ENCODE peak calls at places on chromosomes 1 and 21, in five cellular contexts. M is brain microvascular endothelial cell, Q is upper lobe of right lung, W is GM12865, V is nephron progenitor cell. H is an unnamed sample.

GRCh38 chr1:150999051-150999674 is 7.5 kb downstream of the MINDY1 start:
- DNase-seq in M (peak), Q (no peak), W (no peak), V (no peak), H (no peak)

GRCh38 chr21:16954787-16955186 is 558.1 kb upstream of the CXADR start:
- DNase-seq in M (no peak), Q (no peak), W (no peak), V (no peak), H (no peak)

GRCh38 chr1:13930151-13930550 is 230.2 kb downstream of the PRDM2 start:
- DNase-seq in M (no peak), Q (no peak), W (peak), V (peak), H (no peak)

GRCh38 chr1:247535402-247535801 is 838 bp downstream of the OR2C3 start:
- DNase-seq in M (no peak), Q (no peak), W (no peak), V (no peak), H (no peak)

GRCh38 chr1:234875953-234876814 is 252.5 kb downstream of the TOMM20 start:
- DNase-seq in M (peak), Q (peak), W (peak), V (no peak), H (no peak)

GRCh38 chr1:25688390-25689119 is 72.0 kb downstream of the MAN1C1 start:
- DNase-seq in M (no peak), Q (no peak), W (no peak), V (no peak), H (peak)

GRCh38 chr21:25701529-25701928 is 33.2 kb downstream of the ATP5PF start:
- DNase-seq in M (no peak), Q (no peak), W (no peak), V (no peak), H (no peak)

GRCh38 chr1:92922378-92923035 is 38.8 kb downstream of the DIPK1A start:
- DNase-seq in M (no peak), Q (no peak), W (no peak), V (no peak), H (no peak)

GRCh38 chr1:90795396-90795795 is 78.3 kb upstream of the BARHL2 start:
- DNase-seq in M (no peak), Q (no peak), W (no peak), V (no peak), H (no peak)

GRCh38 chr1:173253046-173253445 is 45.9 kb upstream of the TNFSF4 start:
- DNase-seq in M (peak), Q (no peak), W (no peak), V (no peak), H (no peak)

GRCh38 chr1:115082949-115083348 is 6.4 kb downstream of the TSPAN2 start:
- DNase-seq in M (no peak), Q (no peak), W (no peak), V (no peak), H (no peak)

GRCh38 chr1:212671342-212672031 is 28.2 kb downstream of the BATF3 start:
- DNase-seq in M (peak), Q (no peak), W (peak), V (no peak), H (peak)

GRCh38 chr1:194159941-194160340 is 973.5 kb upstream of the B3GALT2 start:
- DNase-seq in M (no peak), Q (no peak), W (no peak), V (no peak), H (no peak)

GRCh38 chr1:64282353-64282752 is 78.9 kb downstream of the UBE2U start:
- DNase-seq in M (no peak), Q (no peak), W (no peak), V (no peak), H (peak)

GRCh38 chr1:34787461-34788420 is 5.1 kb upstream of the GJA4 start:
- DNase-seq in M (peak), Q (no peak), W (peak), V (no peak), H (no peak)

GRCh38 chr1:112110031-112110430 is 120.6 kb upstream of the KCND3 start:
- DNase-seq in M (no peak), Q (no peak), W (no peak), V (no peak), H (no peak)

GRCh38 chr1:207502726-207503125 is 6.8 kb downstream of the CR1 start:
- DNase-seq in M (no peak), Q (no peak), W (no peak), V (no peak), H (no peak)

GRCh38 chr1:217889401-217889800 is 258.3 kb downstream of the SPATA17 start:
- DNase-seq in M (no peak), Q (no peak), W (no peak), V (peak), H (no peak)

GRCh38 chr1:58768971-58769808 is 14.7 kb downstream of the JUN start:
- DNase-seq in M (peak), Q (peak), W (peak), V (peak), H (peak)

GRCh38 chr1:109253803-109254620 is 4.7 kb downstream of the CELSR2 start:
- DNase-seq in M (no peak), Q (no peak), W (no peak), V (peak), H (no peak)

GRCh38 chr1:87684786-87685185 is 356.1 kb downstream of the LMO4 start:
- DNase-seq in M (peak), Q (no peak), W (no peak), V (no peak), H (no peak)

GRCh38 chr1:4796161-4796998 is 142.0 kb downstream of the AJAP1 start:
- DNase-seq in M (no peak), Q (peak), W (peak), V (no peak), H (no peak)

GRCh38 chr1:2990376-2991115 is 30.7 kb upstream of the ACTRT2 start:
- DNase-seq in M (no peak), Q (no peak), W (no peak), V (no peak), H (no peak)

GRCh38 chr1:32920833-32921232 is 19.6 kb upstream of the TMEM54 start:
- DNase-seq in M (no peak), Q (peak), W (no peak), V (no peak), H (peak)

GRCh38 chr1:235295902-235296350 is 32.1 kb downstream of the ARID4B start:
- DNase-seq in M (peak), Q (no peak), W (no peak), V (no peak), H (no peak)

GRCh38 chr1:213970193-213970592 is 17.6 kb upstream of the PROX1 start:
- DNase-seq in M (no peak), Q (no peak), W (no peak), V (no peak), H (no peak)